ENCODE peak calls at places on chromosomes 7 and 10, in seven cellular contexts. One of them, this sample, is unnamed.

GRCh38 chr10:87090779-87091178 is 3.9 kb downstream of the GLUD1 start:
- DNase-seq in NB4: no peak
- DNase-seq in body of pancreas: no peak
- DNase-seq in stomach: no peak
- DNase-seq in B cell: no peak
- DNase-seq in Panc1: no peak
- DNase-seq in HL-60: no peak
- DNase-seq in this sample: no peak

GRCh38 chr7:134605978-134606923 is 40.4 kb upstream of the BPGM start:
- DNase-seq in B cell: peak; percentile 72
- DNase-seq in stomach: peak; percentile 75
- DNase-seq in NB4: peak; percentile 81
- DNase-seq in body of pancreas: peak; percentile 67
- DNase-seq in HL-60: peak; percentile 57
- DNase-seq in Panc1: no peak
- DNase-seq in this sample: peak; percentile 76

GRCh38 chr10:78986419-78986818 is 82.3 kb upstream of the ZMIZ1 start:
- DNase-seq in NB4: no peak
- DNase-seq in Panc1: no peak
- DNase-seq in stomach: no peak
- DNase-seq in body of pancreas: no peak
- DNase-seq in B cell: no peak
- DNase-seq in HL-60: no peak
- DNase-seq in this sample: no peak

GRCh38 chr7:113819474-113819873 is 99.3 kb downstream of the PPP1R3A start:
- DNase-seq in body of pancreas: no peak
- DNase-seq in NB4: no peak
- DNase-seq in B cell: no peak
- DNase-seq in Panc1: no peak
- DNase-seq in stomach: no peak
- DNase-seq in HL-60: no peak
- DNase-seq in this sample: no peak

GRCh38 chr7:19958309-19958896 is 185.0 kb upstream of the TMEM196 start:
- DNase-seq in HL-60: no peak
- DNase-seq in B cell: no peak
- DNase-seq in Panc1: peak; percentile 59
- DNase-seq in NB4: no peak
- DNase-seq in body of pancreas: no peak
- DNase-seq in stomach: no peak
- DNase-seq in this sample: no peak

GRCh38 chr10:121459279-121459764 is 138.9 kb downstream of the FGFR2 start:
- DNase-seq in body of pancreas: no peak
- DNase-seq in Panc1: no peak
- DNase-seq in stomach: no peak
- DNase-seq in B cell: no peak
- DNase-seq in HL-60: no peak
- DNase-seq in NB4: no peak
- DNase-seq in this sample: no peak

GRCh38 chr7:101998029-101998903 is 180.8 kb downstream of the CUX1 start:
- DNase-seq in stomach: no peak
- DNase-seq in B cell: no peak
- DNase-seq in HL-60: no peak
- DNase-seq in NB4: no peak
- DNase-seq in Panc1: no peak
- DNase-seq in body of pancreas: no peak
- DNase-seq in this sample: no peak

GRCh38 chr7:8913687-8914086 is 480.3 kb downstream of the NXPH1 start:
- DNase-seq in body of pancreas: no peak
- DNase-seq in HL-60: no peak
- DNase-seq in stomach: no peak
- DNase-seq in B cell: no peak
- DNase-seq in Panc1: no peak
- DNase-seq in NB4: no peak
- DNase-seq in this sample: no peak

GRCh38 chr10:131848296-131848695 is 52.5 kb upstream of the PPP2R2D start:
- DNase-seq in B cell: no peak
- DNase-seq in Panc1: no peak
- DNase-seq in HL-60: no peak
- DNase-seq in NB4: no peak
- DNase-seq in body of pancreas: no peak
- DNase-seq in stomach: no peak
- DNase-seq in this sample: no peak

GRCh38 chr10:92387289-92387940 is 96.4 kb downstream of the MARCHF5 start:
- DNase-seq in body of pancreas: peak; percentile 19
- DNase-seq in HL-60: peak; percentile 33
- DNase-seq in stomach: no peak
- DNase-seq in Panc1: no peak
- DNase-seq in NB4: peak; percentile 83
- DNase-seq in B cell: peak; percentile 4
- DNase-seq in this sample: peak; percentile 11

GRCh38 chr7:157587051-157587450 is 250.2 kb downstream of the DNAJB6 start:
- DNase-seq in Panc1: no peak
- DNase-seq in body of pancreas: no peak
- DNase-seq in HL-60: no peak
- DNase-seq in stomach: no peak
- DNase-seq in NB4: no peak
- DNase-seq in B cell: no peak
- DNase-seq in this sample: no peak

GRCh38 chr10:4847580-4848020 is 21.6 kb downstream of the AKR1E2 start:
- DNase-seq in NB4: peak; percentile 2
- DNase-seq in body of pancreas: no peak
- DNase-seq in HL-60: no peak
- DNase-seq in B cell: no peak
- DNase-seq in Panc1: no peak
- DNase-seq in stomach: no peak
- DNase-seq in this sample: no peak

GRCh38 chr7:66904063-66904593 is 16.9 kb upstream of the TMEM248 start:
- DNase-seq in B cell: no peak
- DNase-seq in body of pancreas: no peak
- DNase-seq in Panc1: no peak
- DNase-seq in stomach: no peak
- DNase-seq in NB4: no peak
- DNase-seq in HL-60: no peak
- DNase-seq in this sample: no peak

GRCh38 chr10:49552277-49552676 is 13.4 kb upstream of the ERCC6 start:
- DNase-seq in Panc1: no peak
- DNase-seq in stomach: no peak
- DNase-seq in HL-60: no peak
- DNase-seq in body of pancreas: no peak
- DNase-seq in B cell: no peak
- DNase-seq in NB4: no peak
- DNase-seq in this sample: no peak

GRCh38 chr7:996089-996872 is 13.3 kb downstream of the CYP2W1 start:
- DNase-seq in stomach: no peak
- DNase-seq in body of pancreas: no peak
- DNase-seq in HL-60: no peak
- DNase-seq in Panc1: no peak
- DNase-seq in NB4: no peak
- DNase-seq in B cell: no peak
- DNase-seq in this sample: no peak

GRCh38 chr7:1567893-1568292 is 1.9 kb downstream of the PSMG3 start:
- DNase-seq in body of pancreas: no peak
- DNase-seq in B cell: no peak
- DNase-seq in Panc1: no peak
- DNase-seq in NB4: no peak
- DNase-seq in stomach: peak; percentile 63
- DNase-seq in HL-60: no peak
- DNase-seq in this sample: no peak

GRCh38 chr7:70619130-70619529 is 512.8 kb upstream of the GALNT17 start:
- DNase-seq in NB4: no peak
- DNase-seq in HL-60: no peak
- DNase-seq in B cell: no peak
- DNase-seq in Panc1: no peak
- DNase-seq in body of pancreas: no peak
- DNase-seq in stomach: no peak
- DNase-seq in this sample: no peak

DNA sequence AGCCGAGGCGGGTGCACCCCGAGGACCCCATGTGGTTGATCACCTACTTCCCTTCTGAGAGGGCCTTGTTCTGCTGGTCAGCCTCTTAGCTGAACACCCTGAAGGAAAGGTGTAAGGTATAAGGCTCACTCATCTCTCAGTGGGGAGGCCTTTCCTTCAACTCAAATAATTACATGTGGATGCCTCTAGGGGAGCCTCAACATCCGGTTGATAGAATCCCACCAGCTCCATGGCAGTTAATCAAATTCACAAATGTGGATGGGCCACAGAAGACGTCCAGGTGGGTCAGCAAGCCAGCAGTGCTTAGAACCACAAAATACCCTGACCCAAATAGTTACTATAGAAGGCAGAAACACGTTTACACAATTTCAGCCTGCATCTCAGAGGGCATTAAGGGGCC is 37.7 kb upstream of the ZNF32 start:
- DNase-seq in B cell: no peak
- DNase-seq in body of pancreas: no peak
- DNase-seq in stomach: no peak
- DNase-seq in NB4: no peak
- DNase-seq in HL-60: no peak
- DNase-seq in Panc1: no peak
- DNase-seq in this sample: no peak
- TF ChIP-seq CTCF in B cell: no peak
- TF ChIP-seq CTCF in body of pancreas: peak; percentile 15
- TF ChIP-seq CTCF in stomach: no peak
- TF ChIP-seq CTCF in NB4: no peak
- TF ChIP-seq CTCF in HL-60: no peak
- TF ChIP-seq CTCF in Panc1: peak; percentile 46
- TF ChIP-seq CTCF in this sample: no peak

DNA sequence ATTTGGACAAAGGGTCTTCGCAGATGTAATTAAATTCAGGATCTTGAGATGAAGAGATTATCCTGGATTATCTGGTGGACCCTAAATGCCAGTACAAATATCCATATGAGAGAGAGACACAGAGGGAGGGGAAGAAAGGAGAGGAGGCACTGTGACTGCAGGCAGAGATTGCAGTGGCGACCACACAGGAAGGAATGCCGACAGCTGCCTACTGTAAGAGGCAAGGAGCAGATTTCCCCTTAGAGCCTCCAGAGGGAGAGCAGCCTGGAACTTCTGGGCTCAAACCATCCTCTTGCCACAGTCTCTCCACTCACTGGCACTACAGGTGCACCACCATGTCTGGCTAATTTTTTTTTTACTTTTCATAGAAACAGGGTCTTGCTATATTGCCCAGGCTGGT is 152.3 kb downstream of the SDK1 start:
- DNase-seq in NB4: no peak
- DNase-seq in body of pancreas: no peak
- DNase-seq in B cell: no peak
- DNase-seq in Panc1: no peak
- DNase-seq in stomach: no peak
- DNase-seq in HL-60: no peak
- DNase-seq in this sample: no peak
- TF ChIP-seq CTCF in NB4: no peak
- TF ChIP-seq CTCF in body of pancreas: no peak
- TF ChIP-seq CTCF in B cell: no peak
- TF ChIP-seq CTCF in Panc1: no peak
- TF ChIP-seq CTCF in stomach: no peak
- TF ChIP-seq CTCF in HL-60: no peak
- TF ChIP-seq CTCF in this sample: no peak

GRCh38 chr7:122350701-122351100 is 46.2 kb upstream of the FEZF1 start:
- DNase-seq in stomach: no peak
- DNase-seq in body of pancreas: no peak
- DNase-seq in NB4: no peak
- DNase-seq in B cell: no peak
- DNase-seq in HL-60: no peak
- DNase-seq in Panc1: no peak
- DNase-seq in this sample: no peak
- TF ChIP-seq CTCF in stomach: no peak
- TF ChIP-seq CTCF in body of pancreas: no peak
- TF ChIP-seq CTCF in NB4: no peak
- TF ChIP-seq CTCF in B cell: no peak
- TF ChIP-seq CTCF in HL-60: no peak
- TF ChIP-seq CTCF in Panc1: no peak
- TF ChIP-seq CTCF in this sample: no peak

DNA sequence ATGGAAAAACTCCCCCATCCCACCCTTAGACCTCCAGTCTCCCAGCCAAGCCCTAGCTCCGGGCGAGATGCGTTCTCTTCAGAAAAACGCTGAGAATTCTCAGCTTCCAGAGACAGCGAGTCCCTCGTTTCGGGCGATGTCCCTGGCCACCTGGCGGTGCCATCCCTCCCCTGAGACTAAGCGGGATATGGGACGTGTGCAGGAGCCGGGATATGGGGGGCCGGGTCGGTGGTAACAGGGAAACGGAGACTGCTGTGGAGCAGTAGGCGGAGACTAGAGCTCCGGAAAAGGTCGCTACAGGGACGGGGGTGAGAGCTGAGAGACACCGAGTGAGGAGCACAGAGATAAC is 435 bp upstream of the STRIP2 start:
- DNase-seq in stomach: no peak
- DNase-seq in body of pancreas: no peak
- DNase-seq in B cell: no peak
- DNase-seq in HL-60: no peak
- DNase-seq in Panc1: peak; percentile 65
- DNase-seq in NB4: no peak
- DNase-seq in this sample: no peak
- TF ChIP-seq CTCF in stomach: no peak
- TF ChIP-seq CTCF in body of pancreas: peak; percentile 17
- TF ChIP-seq CTCF in B cell: peak; percentile 23
- TF ChIP-seq CTCF in HL-60: no peak
- TF ChIP-seq CTCF in Panc1: peak; percentile 8
- TF ChIP-seq CTCF in NB4: no peak
- TF ChIP-seq CTCF in this sample: peak; percentile 26

GRCh38 chr10:97459111-97459510 is 13.1 kb downstream of the ZDHHC16 start:
- DNase-seq in stomach: no peak
- DNase-seq in B cell: no peak
- DNase-seq in Panc1: no peak
- DNase-seq in body of pancreas: no peak
- DNase-seq in HL-60: no peak
- DNase-seq in NB4: no peak
- DNase-seq in this sample: no peak

GRCh38 chr10:97456686-97457065 is 10.7 kb downstream of the ZDHHC16 start:
- DNase-seq in stomach: no peak
- DNase-seq in body of pancreas: no peak
- DNase-seq in HL-60: no peak
- DNase-seq in NB4: no peak
- DNase-seq in B cell: no peak
- DNase-seq in Panc1: no peak
- DNase-seq in this sample: no peak

GRCh38 chr10:97459933-97460332 is 14.0 kb downstream of the ZDHHC16 start:
- DNase-seq in B cell: no peak
- DNase-seq in NB4: no peak
- DNase-seq in stomach: no peak
- DNase-seq in Panc1: no peak
- DNase-seq in HL-60: no peak
- DNase-seq in body of pancreas: no peak
- DNase-seq in this sample: no peak

GRCh38 chr10:97454330-97455036 is 8.5 kb downstream of the ZDHHC16 start:
- DNase-seq in stomach: peak; percentile 55
- DNase-seq in HL-60: no peak
- DNase-seq in body of pancreas: peak; percentile 59
- DNase-seq in Panc1: no peak
- DNase-seq in NB4: no peak
- DNase-seq in B cell: no peak
- DNase-seq in this sample: peak; percentile 52

GRCh38 chr10:97456034-97456685 is 10.2 kb downstream of the ZDHHC16 start:
- DNase-seq in NB4: no peak
- DNase-seq in stomach: no peak
- DNase-seq in body of pancreas: no peak
- DNase-seq in B cell: no peak
- DNase-seq in HL-60: no peak
- DNase-seq in Panc1: no peak
- DNase-seq in this sample: no peak
- TF ChIP-seq CTCF in NB4: no peak
- TF ChIP-seq CTCF in stomach: no peak
- TF ChIP-seq CTCF in body of pancreas: no peak
- TF ChIP-seq CTCF in B cell: no peak
- TF ChIP-seq CTCF in HL-60: no peak
- TF ChIP-seq CTCF in Panc1: no peak
- TF ChIP-seq CTCF in this sample: no peak

GRCh38 chr7:84454174-84454959 is 259.8 kb upstream of the SEMA3A start:
- DNase-seq in HL-60: no peak
- DNase-seq in body of pancreas: no peak
- DNase-seq in B cell: no peak
- DNase-seq in stomach: no peak
- DNase-seq in NB4: no peak
- DNase-seq in Panc1: no peak
- DNase-seq in this sample: no peak
- TF ChIP-seq CTCF in HL-60: no peak
- TF ChIP-seq CTCF in body of pancreas: no peak
- TF ChIP-seq CTCF in B cell: no peak
- TF ChIP-seq CTCF in stomach: peak; percentile 13
- TF ChIP-seq CTCF in NB4: no peak
- TF ChIP-seq CTCF in Panc1: no peak
- TF ChIP-seq CTCF in this sample: peak; percentile 27

This sample was measured in activated CD8-positive, alpha-beta T cell treated with anti-CD3 and anti-CD28 coated beads for 36 hours.